ENCODE peak calls at places on chromosome 2, in four cellular contexts. Y is effector memory CD8-positive, alpha-beta T cell; C is mucosa of descending colon; E is occipital lobe. V is an unnamed sample.

GRCh38 chr2:238103465-238104070 is 3.4 kb downstream of the ESPNL start:
- DNase-seq in Y (no peak), C (no peak), E (no peak), V (no peak)

GRCh38 chr2:209358992-209359391 is 64.9 kb upstream of the MAP2 start:
- DNase-seq in Y (no peak), C (no peak), E (no peak), V (no peak)

GRCh38 chr2:98519156-98519555 is 74.5 kb downstream of the INPP4A start:
- DNase-seq in Y (no peak), C (no peak), E (peak; percentile 45), V (no peak)

GRCh38 chr2:148927010-148927409 is 52.0 kb downstream of the KIF5C start:
- DNase-seq in Y (peak; percentile 3), C (peak; percentile 42), E (no peak), V (no peak)

GRCh38 chr2:122748552-122749011 is 993.1 kb downstream of the TSN start:
- DNase-seq in Y (no peak), C (no peak), E (no peak), V (no peak)

GRCh38 chr2:65353046-65353445 is 79.4 kb downstream of the SPRED2 start:
- DNase-seq in Y (no peak), C (no peak), E (no peak), V (peak; percentile 11)

GRCh38 chr2:19362652-19363473 is 4.4 kb upstream of the OSR1 start:
- DNase-seq in Y (no peak), C (peak; percentile 83), E (peak; percentile 12), V (peak; percentile 75)

GRCh38 chr2:20818820-20819219 is 4.1 kb downstream of the LDAH start:
- DNase-seq in Y (no peak), C (no peak), E (no peak), V (no peak)

GRCh38 chr2:43135583-43135982 is 90.8 kb downstream of the ZFP36L2 start:
- DNase-seq in Y (no peak), C (no peak), E (no peak), V (no peak)

GRCh38 chr2:205011031-205011430 is 465.8 kb downstream of the PARD3B start:
- DNase-seq in Y (no peak), C (no peak), E (no peak), V (no peak)

GRCh38 chr2:19574788-19575260 is 216.4 kb upstream of the OSR1 start:
- DNase-seq in Y (no peak), C (peak; percentile 49), E (no peak), V (no peak)

GRCh38 chr2:200408428-200409311 is 101.2 kb downstream of the KCTD18 start:
- DNase-seq in Y (no peak), C (peak; percentile 61), E (no peak), V (peak; percentile 1)

GRCh38 chr2:98460573-98461560 is 16.2 kb downstream of the INPP4A start:
- DNase-seq in Y (peak; percentile 67), C (no peak), E (no peak), V (peak; percentile 71)

GRCh38 chr2:66661253-66662173 is 226.6 kb downstream of the MEIS1 start:
- DNase-seq in Y (no peak), C (no peak), E (no peak), V (no peak)

V was measured in erythroblast.